ENCODE peak calls at places on chromosomes 13 and 19, in seven cellular contexts. F is upper lobe of left lung, Q is small intestine, K is IMR-90, C is heart left ventricle, A is DND-41, P is right lobe of liver. B is an unnamed sample. For H3K27me3 and H3K4me1, the result is how much of the 10 kb centered on the place peaks cover.

GRCh38 chr13:26706381-26706780 is 54.2 kb downstream of the GPR12 start:
- DNase-seq in F (peak), Q (no peak), K (no peak), C (no peak), A (no peak), P (no peak), B (no peak)

GRCh38 chr13:77868717-77869116 is 49.9 kb downstream of the EDNRB start:
- DNase-seq in F (no peak), Q (no peak), K (peak), C (no peak), A (no peak), P (no peak), B (no peak)

GRCh38 chr13:26946675-26947342 is 186.2 kb upstream of the GPR12 start:
- DNase-seq in F (no peak), Q (peak), K (peak), C (no peak), A (no peak), P (no peak), B (no peak)

GRCh38 chr13:39374741-39375189 is 228.2 kb downstream of the LHFPL6 start:
- DNase-seq in F (no peak), Q (no peak), K (no peak), C (no peak), A (no peak), P (no peak), B (no peak)

GRCh38 chr13:71625183-71625582 is 241.8 kb downstream of the DACH1 start:
- DNase-seq in F (no peak), Q (no peak), K (peak), C (no peak), A (no peak), P (no peak), B (no peak)

GRCh38 chr13:107545946-107546502 is 669.3 kb downstream of the LIG4 start:
- DNase-seq in F (no peak), Q (peak), K (no peak), C (no peak), A (no peak), P (no peak), B (no peak)

GRCh38 chr13:26442541-26442940 is 114.9 kb upstream of the WASF3 start:
- DNase-seq in F (no peak), Q (no peak), K (peak), C (no peak), A (no peak), P (no peak), B (no peak)

GRCh38 chr19:35315883-35316282 is 13.1 kb upstream of the CD22 start:
- DNase-seq in F (no peak), Q (no peak), K (no peak), C (no peak), A (no peak), P (no peak), B (no peak)

GRCh38 chr13:97241761-97242160 is 19.6 kb downstream of the MBNL2 start:
- DNase-seq in F (no peak), Q (no peak), K (no peak), C (no peak), A (no peak), P (no peak), B (no peak)

GRCh38 chr13:110593430-110594130 is 21.8 kb upstream of the NAXD start:
- DNase-seq in F (no peak), Q (peak), K (peak), C (no peak), A (peak), P (no peak), B (peak)

GRCh38 chr13:21318891-21319532 is 140.1 kb downstream of the ZDHHC20 start:
- DNase-seq in F (peak), Q (no peak), K (no peak), C (no peak), A (no peak), P (no peak), B (no peak)

GRCh38 chr19:32364040-32364439 is 18.6 kb downstream of the ZNF507 start:
- DNase-seq in F (no peak), Q (no peak), K (no peak), C (no peak), A (no peak), P (no peak), B (no peak)
- H3K27ac ChIP-seq in F (peak), Q (no peak), K (no peak), C (peak), A (no peak), P (peak), B (no peak)

GRCh38 chr19:40567750-40568494 is 8.8 kb upstream of the SHKBP1 start:
- DNase-seq in F (peak), Q (no peak), K (no peak), C (no peak), A (no peak), P (no peak), B (no peak)
- H3K27me3 ChIP-seq in F (under half), Q (under half), K (under half), C (under half), A (under half), P (under half), B (under half)

DNA sequence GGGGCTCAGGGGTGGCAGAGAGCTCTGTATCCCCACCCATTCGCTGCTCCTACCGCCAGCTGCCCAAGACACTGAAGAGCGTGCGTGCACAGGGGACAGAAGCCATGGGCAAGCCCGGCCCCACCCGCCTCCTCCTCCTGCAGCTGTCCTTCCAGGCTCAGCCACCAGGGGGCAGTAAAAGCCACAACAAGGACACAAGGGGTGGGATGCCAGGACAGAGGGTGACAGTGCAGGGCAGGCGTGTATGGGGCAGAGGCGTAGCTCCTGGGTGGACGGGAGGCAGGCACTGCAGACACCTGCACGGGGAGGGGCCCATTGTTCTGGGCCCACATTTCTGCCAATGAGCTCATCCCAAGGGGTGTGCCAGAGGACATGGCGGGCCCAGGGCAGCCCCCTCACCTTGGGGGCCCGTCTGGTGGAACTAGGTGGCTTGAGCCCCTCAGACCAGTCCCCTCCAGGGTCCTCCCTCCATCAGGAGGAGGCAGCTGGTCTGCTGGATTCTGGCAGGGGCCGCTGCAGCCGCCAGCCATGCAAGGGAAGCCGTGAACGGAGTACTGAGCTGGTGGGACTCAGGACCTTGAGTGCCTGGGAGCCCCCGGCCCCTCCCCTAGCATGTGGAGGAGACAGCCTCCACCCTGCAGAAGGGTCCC is 61.2 kb downstream of the MLLT1 start:
- DNase-seq in F (peak), Q (peak), K (peak), C (peak), A (peak), P (peak), B (peak)
- H3K4me1 ChIP-seq in F (under half), Q (under half), K (under half), C (half or more), A (under half), P (under half), B (under half)

DNA sequence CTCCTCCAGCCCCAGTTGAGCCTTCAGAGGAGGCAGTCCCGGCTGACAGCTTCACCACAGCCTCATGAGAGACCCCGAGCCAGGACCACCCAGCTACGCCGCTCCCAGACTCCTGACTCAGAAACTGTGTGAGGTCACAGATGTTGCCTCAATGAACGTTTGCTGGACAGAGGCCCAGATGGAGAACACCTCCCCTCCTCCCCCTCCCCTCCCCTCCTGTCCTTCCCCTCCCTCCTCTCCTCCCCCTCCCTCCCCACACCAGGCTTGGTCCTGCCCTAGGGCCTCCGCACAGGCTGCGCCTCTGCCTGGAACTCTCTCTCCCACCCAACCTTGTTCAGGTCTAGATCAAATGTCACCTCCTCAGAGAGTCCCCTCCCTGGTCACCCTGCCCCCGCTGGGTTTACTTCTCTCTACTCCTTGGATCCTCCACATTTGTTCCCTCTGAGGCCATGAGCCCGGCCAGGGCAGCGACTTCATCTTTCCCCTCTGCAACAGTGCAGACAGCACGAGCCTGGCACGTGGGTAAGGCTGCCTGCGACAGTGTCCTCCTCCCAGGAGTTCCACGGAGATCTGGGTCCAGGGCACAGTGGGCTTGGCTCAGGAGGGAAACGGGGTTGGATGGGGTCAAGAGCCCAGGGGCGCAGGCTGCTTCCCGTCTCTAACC is 17.4 kb downstream of the PIP5K1C start:
- DNase-seq in F (no peak), Q (no peak), K (peak), C (no peak), A (no peak), P (no peak), B (peak)
- H3K27ac ChIP-seq in F (no peak), Q (no peak), K (no peak), C (peak), A (no peak), P (no peak), B (peak)

GRCh38 chr13:112064222-112064621 is 2.7 kb upstream of the SOX1 start:
- DNase-seq in F (no peak), Q (no peak), K (no peak), C (no peak), A (no peak), P (no peak), B (no peak)
- H3K27me3 ChIP-seq in F (under half), Q (half or more), K (half or more), C (half or more), A (under half), P (half or more), B (under half)

GRCh38 chr19:10228393-10228792 is 2.7 kb downstream of the S1PR2 start:
- DNase-seq in F (no peak), Q (no peak), K (no peak), C (no peak), A (no peak), P (no peak), B (no peak)
- H3K4me1 ChIP-seq in F (under half), Q (under half), K (under half), C (under half), A (under half), P (under half), B (under half)

GRCh38 chr19:13035820-13036365 is 40.6 kb downstream of the NFIX start:
- DNase-seq in F (no peak), Q (no peak), K (no peak), C (no peak), A (no peak), P (no peak), B (no peak)
- H3K27ac ChIP-seq in F (peak), Q (peak), K (no peak), C (peak), A (no peak), P (no peak), B (peak)

GRCh38 chr13:24717217-24717616 is 37.0 kb downstream of the ATP12A start:
- DNase-seq in F (no peak), Q (no peak), K (no peak), C (no peak), A (no peak), P (no peak), B (no peak)
- H3K27me3 ChIP-seq in F (under half), Q (under half), K (under half), C (under half), A (under half), P (under half), B (under half)

B was measured in SJCRH30.